ENCODE peak calls at places on chromosomes 4 and X, in five cellular contexts. V is stomach, L is ovary, N is suprapubic skin, O is HCT116. A is an unnamed sample.
A peak's percentile ranks its signal among the peaks of the same experiment; 100 is the strongest.

GRCh38 chrX:118571829-118572228 is 76.2 kb downstream of the DOCK11 start:
- DNase-seq in V (no peak), N (no peak), L (no peak), O (no peak), A (no peak)

GRCh38 chrX:23333842-23334535 is 660 bp upstream of the PTCHD1 start:
- DNase-seq in O (no peak), N (no peak), V (no peak), L (no peak), A (no peak)

GRCh38 chrX:97315939-97316338 is 432.2 kb downstream of the RPA4 start:
- DNase-seq in N (no peak), L (no peak), O (no peak), V (no peak), A (no peak)

GRCh38 chr4:2168469-2169319 is 73.2 kb downstream of the HAUS3 start:
- DNase-seq in V (peak; percentile 55), L (no peak), O (no peak), N (no peak), A (no peak)

GRCh38 chr4:147104768-147105167 is 159.1 kb upstream of the TTC29 start:
- DNase-seq in N (no peak), V (no peak), L (no peak), O (no peak), A (no peak)

GRCh38 chr4:175833574-175834350 is 21.7 kb upstream of the GPM6A start:
- DNase-seq in V (no peak), N (no peak), L (no peak), O (no peak), A (no peak)

GRCh38 chr4:78512357-78512920 is 39.1 kb upstream of the ANXA3 start:
- DNase-seq in V (peak; percentile 74), N (no peak), O (no peak), L (no peak), A (no peak)

GRCh38 chrX:47854474-47854873 is 17.8 kb downstream of the ZNF81 start:
- DNase-seq in N (no peak), O (no peak), L (peak; percentile 56), V (peak; percentile 44), A (no peak)

GRCh38 chr4:24975505-24975904 is 55.2 kb downstream of the LGI2 start:
- DNase-seq in V (no peak), O (no peak), L (no peak), N (no peak), A (no peak)

GRCh38 chr4:111641813-111642579 is 503.3 kb upstream of the FAM241A start:
- DNase-seq in N (peak; percentile 70), O (peak; percentile 91), L (no peak), V (peak; percentile 49), A (no peak)

GRCh38 chrX:107000013-107000515 is at the start of gene MORC4:
- DNase-seq in N (peak; percentile 87), O (peak; percentile 67), V (peak; percentile 84), L (peak; percentile 78), A (peak; percentile 50)

GRCh38 chrX:131441033-131441432 is 102.8 kb upstream of the OR13H1 start:
- DNase-seq in O (no peak), V (no peak), N (no peak), L (no peak), A (no peak)

GRCh38 chr4:121256887-121257426 is 92.8 kb upstream of the TNIP3 start:
- DNase-seq in L (no peak), O (no peak), V (no peak), N (no peak), A (no peak)

GRCh38 chr4:48250343-48250742 is 19.3 kb downstream of the TEC start:
- DNase-seq in V (no peak), L (no peak), N (no peak), O (no peak), A (no peak)

GRCh38 chrX:23660766-23661132 is 6.5 kb upstream of the PRDX4 start:
- DNase-seq in L (no peak), O (no peak), N (no peak), V (no peak), A (no peak)

GRCh38 chrX:64186974-64187761 is 18.3 kb downstream of the AMER1 start:
- DNase-seq in V (no peak), O (no peak), N (no peak), L (no peak), A (no peak)

GRCh38 chr4:73828945-73829344 is 7.5 kb upstream of the CXCL6 start:
- DNase-seq in V (no peak), L (no peak), O (no peak), N (no peak), A (no peak)

GRCh38 chr4:173130671-173131070 is 37.9 kb upstream of the GALNT7 start:
- DNase-seq in O (no peak), L (no peak), V (no peak), N (no peak), A (no peak)

GRCh38 chrX:149487292-149487691 is 17.8 kb downstream of the IDS start:
- DNase-seq in V (no peak), O (no peak), N (no peak), L (no peak), A (no peak)

GRCh38 chr4:138039010-138039409 is 203.1 kb downstream of the SLC7A11 start:
- DNase-seq in L (no peak), V (no peak), N (no peak), O (no peak), A (no peak)

DNA sequence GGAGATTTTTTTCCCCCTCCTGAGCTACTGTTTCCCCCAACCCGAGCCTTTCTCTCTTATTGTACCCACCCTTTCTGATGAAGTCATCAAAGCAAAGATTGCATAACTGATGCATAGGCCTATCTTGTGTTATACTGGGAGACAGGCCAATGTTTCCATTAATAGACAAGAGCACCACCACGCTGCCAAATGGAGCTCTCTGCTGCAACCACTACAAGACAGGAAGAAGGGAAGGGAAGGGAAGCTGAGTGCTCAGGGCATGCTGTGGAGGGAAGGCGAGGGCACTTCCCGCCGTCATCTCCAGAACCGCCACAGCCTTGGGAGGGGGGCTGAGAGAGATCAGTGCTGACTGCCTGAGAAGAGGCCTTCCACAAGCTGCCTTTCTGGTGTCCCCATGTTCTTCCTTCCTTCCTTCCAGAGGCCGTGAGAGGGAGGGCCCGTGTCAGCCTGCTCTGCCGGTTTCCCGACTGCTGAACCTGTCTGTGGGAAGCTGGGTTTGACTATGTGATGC is 75.0 kb downstream of the MGST2 start:
- DNase-seq in N (peak; percentile 79), L (peak; percentile 64), V (peak; percentile 56), O (no peak), A (peak; percentile 88)
- TF ChIP-seq CTCF in N (no peak), L (peak; percentile 46), V (no peak), O (no peak), A (peak; percentile 2)

GRCh38 chr4:44446191-44446590 is 2.4 kb downstream of the KCTD8 start:
- DNase-seq in N (no peak), O (no peak), L (no peak), V (no peak), A (no peak)
- H3K4me3 ChIP-seq in N (no peak overlapping the region), O (no peak overlapping the region), L (peak overlapping the region; percentile 42), V (peak overlapping the region; percentile 69), A (peak overlapping the region; percentile 77)

GRCh38 chr4:102501176-102501634 is at the start of gene NFKB1:
- DNase-seq in N (peak; percentile 80), L (peak; percentile 73), O (no peak), V (peak; percentile 73), A (peak; percentile 66)
- TF ChIP-seq POLR2A in N (no peak), L (no peak), O (peak; percentile 31), V (no peak), A (no peak)

GRCh38 chr4:83266689-83267088 is 17.9 kb downstream of the COQ2 start:
- DNase-seq in V (no peak), N (no peak), L (no peak), O (no peak), A (no peak)
- TF ChIP-seq CTCF in V (no peak), N (no peak), L (no peak), O (no peak), A (no peak)

GRCh38 chrX:1465261-1466231 is 12.8 kb upstream of the ASMTL start:
- DNase-seq in L (no peak), N (no peak), O (no peak), V (peak; percentile 17), A (no peak)

GRCh38 chrX:1468250-1468772 is 15.6 kb upstream of the ASMTL start:
- DNase-seq in L (no peak), N (no peak), O (no peak), V (peak; percentile 50), A (no peak)

GRCh38 chrX:1464282-1465131 is 11.8 kb upstream of the ASMTL start:
- DNase-seq in O (no peak), L (no peak), V (peak; percentile 17), N (no peak), A (no peak)

GRCh38 chrX:1466971-1467561 is 14.4 kb upstream of the ASMTL start:
- DNase-seq in N (no peak), L (no peak), V (peak; percentile 38), O (no peak), A (no peak)

DNA sequence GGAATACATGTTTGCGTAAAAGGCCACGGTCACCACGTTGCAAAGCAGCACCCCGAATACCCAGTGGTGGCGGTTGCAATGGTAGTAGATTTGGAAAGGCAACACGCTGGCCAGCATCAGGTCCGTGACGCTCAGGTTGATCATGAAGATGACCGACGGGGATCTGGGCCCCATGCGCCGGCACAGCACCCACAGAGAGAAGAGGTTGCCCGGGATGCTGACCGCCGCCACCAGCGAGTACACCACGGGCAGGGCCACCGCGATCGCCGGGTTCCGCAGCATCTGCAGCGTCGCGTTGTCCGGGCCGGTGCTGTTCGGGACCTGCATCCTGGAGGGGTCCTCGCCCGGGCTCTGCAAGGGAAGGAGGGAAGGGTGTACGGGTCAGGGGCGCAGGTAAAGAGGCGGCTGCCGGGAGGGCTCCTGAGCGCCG is 13.5 kb upstream of the ASMTL start:
- DNase-seq in V (peak; percentile 24), O (no peak), N (peak; percentile 48), L (no peak), A (no peak)
- H3K4me3 ChIP-seq in V (no peak overlapping the region), O (no peak overlapping the region), N (no peak overlapping the region), L (no peak overlapping the region), A (no peak overlapping the region)

GRCh38 chr4:128946929-128947328 is 137.4 kb downstream of the JADE1 start:
- DNase-seq in L (no peak), N (no peak), V (no peak), O (no peak), A (no peak)

GRCh38 chr4:128940966-128941365 is 131.5 kb downstream of the JADE1 start:
- DNase-seq in L (no peak), O (no peak), N (no peak), V (no peak), A (no peak)

GRCh38 chr4:128942547-128942946 is 133.0 kb downstream of the JADE1 start:
- DNase-seq in L (no peak), O (no peak), V (no peak), N (no peak), A (no peak)
- TF ChIP-seq POLR2A in L (no peak), O (no peak), V (no peak), N (no peak), A (no peak)

A was measured in gastrocnemius medialis.